ENCODE peak calls at places on chromosomes 1 and 21, in five cellular contexts. One of them, this sample, is unnamed. For H3K4me1, the result is how much of the 10 kb centered on the place peaks cover.

GRCh38 chr21:29174607-29175013 is 44.2 kb downstream of the MAP3K7CL start:
- DNase-seq in heart left ventricle: no peak
- DNase-seq in transverse colon: no peak
- DNase-seq in HCT116: no peak
- DNase-seq in right lobe of liver: no peak
- DNase-seq in this sample: no peak

GRCh38 chr1:34684246-34684645 is 70.6 kb upstream of the GJB5 start:
- DNase-seq in heart left ventricle: no peak
- DNase-seq in transverse colon: no peak
- DNase-seq in HCT116: no peak
- DNase-seq in right lobe of liver: no peak
- DNase-seq in this sample: no peak

GRCh38 chr1:239197871-239198270 is 188.5 kb upstream of the CHRM3 start:
- DNase-seq in heart left ventricle: no peak
- DNase-seq in transverse colon: no peak
- DNase-seq in HCT116: no peak
- DNase-seq in right lobe of liver: no peak
- DNase-seq in this sample: no peak

GRCh38 chr1:226903819-226904710 is 33.6 kb downstream of the PSEN2 start:
- DNase-seq in heart left ventricle: peak
- DNase-seq in transverse colon: no peak
- DNase-seq in HCT116: no peak
- DNase-seq in right lobe of liver: no peak
- DNase-seq in this sample: no peak

GRCh38 chr1:207672525-207673130 is 27.7 kb downstream of the CR1L start:
- DNase-seq in heart left ventricle: no peak
- DNase-seq in transverse colon: peak
- DNase-seq in HCT116: peak
- DNase-seq in right lobe of liver: no peak
- DNase-seq in this sample: no peak

GRCh38 chr1:23092447-23092846 is 73.2 kb downstream of the KDM1A start:
- DNase-seq in heart left ventricle: no peak
- DNase-seq in transverse colon: no peak
- DNase-seq in HCT116: no peak
- DNase-seq in right lobe of liver: no peak
- DNase-seq in this sample: no peak

GRCh38 chr21:26506951-26507350 is 66.1 kb downstream of the CYYR1 start:
- DNase-seq in heart left ventricle: no peak
- DNase-seq in transverse colon: no peak
- DNase-seq in HCT116: no peak
- DNase-seq in right lobe of liver: no peak
- DNase-seq in this sample: no peak

GRCh38 chr1:32780628-32781267 is 36.4 kb downstream of the YARS1 start:
- DNase-seq in heart left ventricle: no peak
- DNase-seq in transverse colon: no peak
- DNase-seq in HCT116: no peak
- DNase-seq in right lobe of liver: no peak
- DNase-seq in this sample: no peak

GRCh38 chr1:24481098-24481497 is 21.5 kb upstream of the RCAN3 start:
- DNase-seq in heart left ventricle: peak
- DNase-seq in transverse colon: peak
- DNase-seq in HCT116: no peak
- DNase-seq in right lobe of liver: no peak
- DNase-seq in this sample: peak

GRCh38 chr1:225657462-225657989 is 4.6 kb upstream of the ENAH start:
- DNase-seq in heart left ventricle: no peak
- DNase-seq in transverse colon: no peak
- DNase-seq in HCT116: no peak
- DNase-seq in right lobe of liver: no peak
- DNase-seq in this sample: no peak

GRCh38 chr1:209704584-209704983 is at the start of gene HSD11B1:
- DNase-seq in heart left ventricle: peak
- DNase-seq in transverse colon: peak
- DNase-seq in HCT116: no peak
- DNase-seq in right lobe of liver: peak
- DNase-seq in this sample: no peak

GRCh38 chr1:214469290-214469689 is 82.1 kb downstream of the PTPN14 start:
- DNase-seq in heart left ventricle: no peak
- DNase-seq in transverse colon: no peak
- DNase-seq in HCT116: no peak
- DNase-seq in right lobe of liver: no peak
- DNase-seq in this sample: no peak

GRCh38 chr1:5854754-5855153 is 137.5 kb downstream of the NPHP4 start:
- DNase-seq in heart left ventricle: no peak
- DNase-seq in transverse colon: no peak
- DNase-seq in HCT116: no peak
- DNase-seq in right lobe of liver: no peak
- DNase-seq in this sample: no peak

GRCh38 chr1:95323117-95323516 is 89.1 kb downstream of the RWDD3 start:
- DNase-seq in heart left ventricle: no peak
- DNase-seq in transverse colon: no peak
- DNase-seq in HCT116: no peak
- DNase-seq in right lobe of liver: no peak
- DNase-seq in this sample: no peak

DNA sequence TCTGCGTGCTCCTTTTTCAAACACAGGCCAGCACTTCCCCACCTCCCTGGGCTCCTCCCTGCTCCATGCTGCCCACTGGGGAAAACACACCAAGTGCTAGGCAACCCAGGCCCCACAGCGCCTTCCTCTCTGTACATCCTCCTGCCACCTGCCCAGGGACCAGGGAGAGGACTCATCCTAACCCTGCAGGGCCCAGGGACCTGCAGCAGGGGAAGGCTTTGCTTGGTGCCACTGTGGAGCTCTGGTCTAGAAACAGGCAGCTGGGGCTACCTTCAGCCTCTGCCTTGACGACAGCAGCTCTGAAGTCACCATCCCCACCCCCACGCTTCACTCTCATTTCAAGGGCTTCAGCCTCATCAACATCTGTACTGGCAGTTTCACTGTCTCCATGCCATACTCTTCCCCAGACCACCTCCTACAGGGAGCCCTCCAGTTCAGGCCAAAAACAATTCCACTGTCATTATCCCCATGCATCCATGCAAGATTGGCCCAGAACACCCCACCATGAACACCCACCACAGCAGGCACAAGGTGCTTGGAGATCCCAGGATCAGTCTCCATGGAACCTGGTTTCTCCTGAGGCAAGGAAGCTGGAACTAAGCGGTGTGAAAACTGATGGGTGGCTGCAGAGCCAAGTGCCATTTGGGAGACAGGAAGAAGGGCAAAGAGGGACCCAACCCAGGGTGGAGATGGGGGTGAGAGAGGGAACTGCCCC is 1.1 kb downstream of the IGSF8 start:
- DNase-seq in heart left ventricle: no peak
- DNase-seq in transverse colon: no peak
- DNase-seq in HCT116: no peak
- DNase-seq in right lobe of liver: no peak
- DNase-seq in this sample: peak
- H3K4me1 ChIP-seq in heart left ventricle: under half
- H3K4me1 ChIP-seq in transverse colon: half or more
- H3K4me1 ChIP-seq in HCT116: under half
- H3K4me1 ChIP-seq in right lobe of liver: half or more
- H3K4me1 ChIP-seq in this sample: under half

GRCh38 chr1:18956189-18957135 is at the start of gene IFFO2:
- DNase-seq in heart left ventricle: peak
- DNase-seq in transverse colon: peak
- DNase-seq in HCT116: peak
- DNase-seq in right lobe of liver: peak
- DNase-seq in this sample: peak
- TF ChIP-seq POLR2A in heart left ventricle: peak
- TF ChIP-seq POLR2A in transverse colon: peak
- TF ChIP-seq POLR2A in HCT116: peak
- TF ChIP-seq POLR2A in right lobe of liver: peak
- TF ChIP-seq POLR2A in this sample: no peak

GRCh38 chr21:37452222-37452621 is 85.6 kb downstream of the DYRK1A start:
- DNase-seq in heart left ventricle: peak
- DNase-seq in transverse colon: no peak
- DNase-seq in HCT116: no peak
- DNase-seq in right lobe of liver: no peak
- DNase-seq in this sample: no peak
- H3K4me1 ChIP-seq in heart left ventricle: under half
- H3K4me1 ChIP-seq in transverse colon: half or more
- H3K4me1 ChIP-seq in HCT116: half or more
- H3K4me1 ChIP-seq in right lobe of liver: half or more
- H3K4me1 ChIP-seq in this sample: under half

DNA sequence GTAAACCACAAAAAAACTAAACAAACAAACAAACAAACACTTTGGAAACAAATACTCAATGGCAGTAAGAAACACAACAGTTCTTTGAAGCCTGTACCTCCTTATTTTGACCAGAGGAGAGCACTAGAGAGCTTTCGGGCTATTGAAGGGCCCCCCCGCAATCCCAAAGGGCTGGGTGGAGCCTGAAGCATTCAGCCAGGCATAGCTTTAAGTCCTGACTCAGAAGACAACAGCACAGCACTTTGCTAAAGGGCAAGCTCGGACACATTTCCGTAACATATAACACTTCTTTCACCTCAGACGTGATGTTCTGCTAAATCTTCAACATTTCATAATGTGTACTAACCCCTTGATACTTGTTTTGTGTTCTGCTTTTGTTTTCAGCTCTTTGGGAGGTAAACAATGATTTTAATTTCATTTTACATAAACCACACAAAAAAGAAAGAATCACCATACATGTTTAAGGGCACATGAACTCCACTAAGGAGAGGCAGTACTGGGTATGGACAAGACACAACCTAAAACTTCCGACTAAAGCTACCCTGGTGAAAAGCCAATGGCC is 9.7 kb upstream of the SHCBP1L start:
- DNase-seq in heart left ventricle: peak
- DNase-seq in transverse colon: peak
- DNase-seq in HCT116: peak
- DNase-seq in right lobe of liver: no peak
- DNase-seq in this sample: peak
- TF ChIP-seq POLR2A in heart left ventricle: peak
- TF ChIP-seq POLR2A in transverse colon: no peak
- TF ChIP-seq POLR2A in HCT116: peak
- TF ChIP-seq POLR2A in right lobe of liver: no peak
- TF ChIP-seq POLR2A in this sample: no peak

GRCh38 chr1:59340411-59341307 is 43.8 kb downstream of the FGGY start:
- DNase-seq in heart left ventricle: no peak
- DNase-seq in transverse colon: no peak
- DNase-seq in HCT116: no peak
- DNase-seq in right lobe of liver: no peak
- DNase-seq in this sample: no peak
- H3K4me1 ChIP-seq in heart left ventricle: under half
- H3K4me1 ChIP-seq in transverse colon: under half
- H3K4me1 ChIP-seq in HCT116: under half
- H3K4me1 ChIP-seq in right lobe of liver: under half
- H3K4me1 ChIP-seq in this sample: under half

DNA sequence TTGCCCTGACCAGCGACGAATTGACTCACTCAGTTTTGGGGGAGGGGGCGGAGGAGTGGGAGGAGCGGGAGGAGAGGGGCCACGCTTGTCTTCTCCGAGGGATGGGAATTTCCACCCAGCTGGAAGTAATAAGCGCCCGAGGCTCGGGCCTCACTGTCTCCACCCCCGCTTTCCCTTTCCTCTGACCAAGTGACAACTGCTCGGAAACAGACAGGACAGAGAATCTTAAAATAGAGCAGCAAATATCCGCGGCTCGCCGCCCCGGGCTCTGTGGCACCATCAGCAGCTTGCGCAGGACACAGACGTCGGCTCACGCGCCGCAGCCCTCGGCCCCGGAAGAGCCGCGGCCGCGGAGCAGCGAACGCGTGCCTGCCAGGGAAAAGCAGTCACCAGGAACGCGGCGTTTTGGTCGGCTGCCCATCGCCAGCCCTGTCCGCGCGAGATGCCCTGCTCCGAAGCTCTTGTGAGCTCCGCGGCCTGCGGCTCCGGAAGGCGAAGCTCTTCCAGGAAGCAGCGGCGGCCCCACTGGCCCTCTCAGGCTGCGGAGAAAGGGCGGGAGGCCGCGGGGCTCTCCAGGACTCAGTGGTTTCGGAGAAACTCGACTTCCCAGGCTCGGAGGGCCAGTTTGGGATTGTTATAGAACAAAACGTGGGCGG is 10.7 kb upstream of the RGS16 start:
- DNase-seq in heart left ventricle: peak
- DNase-seq in transverse colon: peak
- DNase-seq in HCT116: no peak
- DNase-seq in right lobe of liver: peak
- DNase-seq in this sample: peak
- TF ChIP-seq POLR2A in heart left ventricle: peak
- TF ChIP-seq POLR2A in transverse colon: peak
- TF ChIP-seq POLR2A in HCT116: no peak
- TF ChIP-seq POLR2A in right lobe of liver: peak
- TF ChIP-seq POLR2A in this sample: no peak

This sample was measured in spleen.